ENCODE peak calls at places on chromosomes 1 and 21, in nine cellular contexts. One of them, this sample, is unnamed.

GRCh38 chr21:35922618-35923017 is 137.7 kb downstream of the SETD4 start:
- DNase-seq in AG10803: peak
- DNase-seq in OCI-LY7: no peak
- DNase-seq in heart left ventricle: no peak
- DNase-seq in fibroblast of mammary gland: peak
- DNase-seq in foreskin fibroblast: no peak
- DNase-seq in pancreas: no peak
- DNase-seq in kidney epithelial cell: peak
- DNase-seq in prostate gland: no peak
- DNase-seq in this sample: no peak

GRCh38 chr1:212514056-212514614 is 81.4 kb downstream of the NENF start:
- DNase-seq in AG10803: peak
- DNase-seq in OCI-LY7: no peak
- DNase-seq in heart left ventricle: peak
- DNase-seq in fibroblast of mammary gland: peak
- DNase-seq in foreskin fibroblast: peak
- DNase-seq in pancreas: peak
- DNase-seq in kidney epithelial cell: peak
- DNase-seq in prostate gland: no peak
- DNase-seq in this sample: peak

GRCh38 chr21:32611471-32611997 is 643 bp downstream of the CFAP298 start:
- DNase-seq in AG10803: peak
- DNase-seq in OCI-LY7: peak
- DNase-seq in heart left ventricle: no peak
- DNase-seq in fibroblast of mammary gland: peak
- DNase-seq in foreskin fibroblast: peak
- DNase-seq in pancreas: peak
- DNase-seq in kidney epithelial cell: no peak
- DNase-seq in prostate gland: peak
- DNase-seq in this sample: peak

GRCh38 chr1:45583666-45584350 is at the start of gene NASP:
- DNase-seq in AG10803: peak
- DNase-seq in OCI-LY7: peak
- DNase-seq in heart left ventricle: peak
- DNase-seq in fibroblast of mammary gland: peak
- DNase-seq in foreskin fibroblast: peak
- DNase-seq in pancreas: peak
- DNase-seq in kidney epithelial cell: no peak
- DNase-seq in prostate gland: peak
- DNase-seq in this sample: peak

GRCh38 chr21:34845521-34846213 is 176.9 kb downstream of the CLIC6 start:
- DNase-seq in AG10803: no peak
- DNase-seq in OCI-LY7: peak
- DNase-seq in heart left ventricle: no peak
- DNase-seq in fibroblast of mammary gland: peak
- DNase-seq in foreskin fibroblast: peak
- DNase-seq in pancreas: no peak
- DNase-seq in kidney epithelial cell: peak
- DNase-seq in prostate gland: peak
- DNase-seq in this sample: peak

GRCh38 chr1:112466078-112466660 is 42.6 kb upstream of the WNT2B start:
- DNase-seq in AG10803: peak
- DNase-seq in OCI-LY7: peak
- DNase-seq in heart left ventricle: peak
- DNase-seq in fibroblast of mammary gland: peak
- DNase-seq in foreskin fibroblast: peak
- DNase-seq in pancreas: peak
- DNase-seq in kidney epithelial cell: peak
- DNase-seq in prostate gland: peak
- DNase-seq in this sample: peak

GRCh38 chr1:96049759-96050409 is 671.7 kb upstream of the PTBP2 start:
- DNase-seq in AG10803: no peak
- DNase-seq in OCI-LY7: no peak
- DNase-seq in heart left ventricle: no peak
- DNase-seq in fibroblast of mammary gland: peak
- DNase-seq in foreskin fibroblast: no peak
- DNase-seq in pancreas: no peak
- DNase-seq in kidney epithelial cell: no peak
- DNase-seq in prostate gland: no peak
- DNase-seq in this sample: peak

GRCh38 chr1:158180741-158181576 is at the start of gene CD1D:
- DNase-seq in AG10803: no peak
- DNase-seq in OCI-LY7: peak
- DNase-seq in heart left ventricle: peak
- DNase-seq in fibroblast of mammary gland: peak
- DNase-seq in foreskin fibroblast: no peak
- DNase-seq in pancreas: no peak
- DNase-seq in kidney epithelial cell: no peak
- DNase-seq in prostate gland: no peak
- DNase-seq in this sample: peak

GRCh38 chr1:245225267-245225666 is 70.5 kb downstream of the KIF26B start:
- DNase-seq in AG10803: peak
- DNase-seq in OCI-LY7: no peak
- DNase-seq in heart left ventricle: no peak
- DNase-seq in fibroblast of mammary gland: peak
- DNase-seq in foreskin fibroblast: peak
- DNase-seq in pancreas: no peak
- DNase-seq in kidney epithelial cell: no peak
- DNase-seq in prostate gland: no peak
- DNase-seq in this sample: peak

GRCh38 chr21:44432841-44433790 is 22.2 kb upstream of the LRRC3 start:
- DNase-seq in AG10803: no peak
- DNase-seq in OCI-LY7: no peak
- DNase-seq in heart left ventricle: no peak
- DNase-seq in fibroblast of mammary gland: no peak
- DNase-seq in foreskin fibroblast: no peak
- DNase-seq in pancreas: peak
- DNase-seq in kidney epithelial cell: no peak
- DNase-seq in prostate gland: no peak
- DNase-seq in this sample: no peak

GRCh38 chr1:200082329-200082728 is 54.8 kb downstream of the NR5A2 start:
- DNase-seq in AG10803: peak
- DNase-seq in OCI-LY7: no peak
- DNase-seq in heart left ventricle: no peak
- DNase-seq in fibroblast of mammary gland: peak
- DNase-seq in foreskin fibroblast: peak
- DNase-seq in pancreas: no peak
- DNase-seq in kidney epithelial cell: no peak
- DNase-seq in prostate gland: no peak
- DNase-seq in this sample: no peak

GRCh38 chr1:25707280-25708016 is 90.9 kb downstream of the MAN1C1 start:
- DNase-seq in AG10803: peak
- DNase-seq in OCI-LY7: no peak
- DNase-seq in heart left ventricle: no peak
- DNase-seq in fibroblast of mammary gland: peak
- DNase-seq in foreskin fibroblast: peak
- DNase-seq in pancreas: no peak
- DNase-seq in kidney epithelial cell: no peak
- DNase-seq in prostate gland: no peak
- DNase-seq in this sample: no peak

GRCh38 chr1:54800899-54801759 is at the start of gene TTC22:
- DNase-seq in AG10803: no peak
- DNase-seq in OCI-LY7: peak
- DNase-seq in heart left ventricle: no peak
- DNase-seq in fibroblast of mammary gland: no peak
- DNase-seq in foreskin fibroblast: no peak
- DNase-seq in pancreas: peak
- DNase-seq in kidney epithelial cell: no peak
- DNase-seq in prostate gland: peak
- DNase-seq in this sample: no peak

GRCh38 chr1:2645776-2646175 is 13.0 kb upstream of the MMEL1 start:
- DNase-seq in AG10803: no peak
- DNase-seq in OCI-LY7: no peak
- DNase-seq in heart left ventricle: no peak
- DNase-seq in fibroblast of mammary gland: no peak
- DNase-seq in foreskin fibroblast: no peak
- DNase-seq in pancreas: no peak
- DNase-seq in kidney epithelial cell: no peak
- DNase-seq in prostate gland: no peak
- DNase-seq in this sample: no peak

DNA sequence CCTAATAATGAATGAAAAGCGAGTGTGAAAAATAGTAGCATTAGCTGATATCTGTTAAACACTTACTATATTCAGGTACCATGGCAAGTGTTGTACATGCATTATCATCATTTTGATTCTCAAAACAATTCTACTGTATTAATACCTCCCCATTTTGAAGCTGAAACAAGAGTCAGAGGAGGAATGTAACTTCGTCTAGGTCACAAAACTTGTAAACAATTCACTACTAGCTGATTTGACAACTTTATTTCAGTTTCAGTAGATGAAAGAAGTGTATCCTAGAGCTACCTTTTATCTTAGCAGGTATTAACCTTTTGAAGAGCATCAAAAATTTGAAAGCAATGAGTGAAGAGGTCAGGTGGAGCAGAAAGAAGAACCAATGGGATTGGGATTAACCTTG is 1.6 kb downstream of the CD84 start:
- DNase-seq in AG10803: no peak
- DNase-seq in OCI-LY7: no peak
- DNase-seq in heart left ventricle: no peak
- DNase-seq in fibroblast of mammary gland: no peak
- DNase-seq in foreskin fibroblast: no peak
- DNase-seq in pancreas: no peak
- DNase-seq in kidney epithelial cell: no peak
- DNase-seq in prostate gland: no peak
- DNase-seq in this sample: no peak
- H3K4me3 ChIP-seq in AG10803: no peak
- H3K4me3 ChIP-seq in OCI-LY7: peak
- H3K4me3 ChIP-seq in heart left ventricle: peak
- H3K4me3 ChIP-seq in fibroblast of mammary gland: no peak
- H3K4me3 ChIP-seq in foreskin fibroblast: no peak
- H3K4me3 ChIP-seq in pancreas: no peak
- H3K4me3 ChIP-seq in kidney epithelial cell: no peak
- H3K4me3 ChIP-seq in prostate gland: no peak
- H3K4me3 ChIP-seq in this sample: no peak

GRCh38 chr1:43898981-43899380 is 34.6 kb upstream of the ARTN start:
- DNase-seq in AG10803: no peak
- DNase-seq in OCI-LY7: no peak
- DNase-seq in heart left ventricle: no peak
- DNase-seq in fibroblast of mammary gland: no peak
- DNase-seq in foreskin fibroblast: no peak
- DNase-seq in pancreas: no peak
- DNase-seq in kidney epithelial cell: no peak
- DNase-seq in prostate gland: no peak
- DNase-seq in this sample: no peak
- TF ChIP-seq CTCF in AG10803: no peak
- TF ChIP-seq CTCF in OCI-LY7: no peak
- TF ChIP-seq CTCF in heart left ventricle: no peak
- TF ChIP-seq CTCF in fibroblast of mammary gland: no peak
- TF ChIP-seq CTCF in foreskin fibroblast: no peak
- TF ChIP-seq CTCF in pancreas: no peak
- TF ChIP-seq CTCF in kidney epithelial cell: no peak
- TF ChIP-seq CTCF in prostate gland: no peak
- TF ChIP-seq CTCF in this sample: no peak

GRCh38 chr1:58905628-58906256 is 121.9 kb upstream of the JUN start:
- DNase-seq in AG10803: no peak
- DNase-seq in OCI-LY7: no peak
- DNase-seq in heart left ventricle: no peak
- DNase-seq in fibroblast of mammary gland: no peak
- DNase-seq in foreskin fibroblast: no peak
- DNase-seq in pancreas: no peak
- DNase-seq in kidney epithelial cell: no peak
- DNase-seq in prostate gland: no peak
- DNase-seq in this sample: no peak

GRCh38 chr1:58904299-58905125 is 120.7 kb upstream of the JUN start:
- DNase-seq in AG10803: no peak
- DNase-seq in OCI-LY7: no peak
- DNase-seq in heart left ventricle: no peak
- DNase-seq in fibroblast of mammary gland: no peak
- DNase-seq in foreskin fibroblast: no peak
- DNase-seq in pancreas: no peak
- DNase-seq in kidney epithelial cell: no peak
- DNase-seq in prostate gland: no peak
- DNase-seq in this sample: no peak

GRCh38 chr1:58902830-58903229 is 119.0 kb upstream of the JUN start:
- DNase-seq in AG10803: no peak
- DNase-seq in OCI-LY7: no peak
- DNase-seq in heart left ventricle: no peak
- DNase-seq in fibroblast of mammary gland: no peak
- DNase-seq in foreskin fibroblast: no peak
- DNase-seq in pancreas: no peak
- DNase-seq in kidney epithelial cell: no peak
- DNase-seq in prostate gland: no peak
- DNase-seq in this sample: no peak

GRCh38 chr1:58905126-58905490 is 121.3 kb upstream of the JUN start:
- DNase-seq in AG10803: no peak
- DNase-seq in OCI-LY7: no peak
- DNase-seq in heart left ventricle: no peak
- DNase-seq in fibroblast of mammary gland: no peak
- DNase-seq in foreskin fibroblast: no peak
- DNase-seq in pancreas: no peak
- DNase-seq in kidney epithelial cell: no peak
- DNase-seq in prostate gland: no peak
- DNase-seq in this sample: no peak

DNA sequence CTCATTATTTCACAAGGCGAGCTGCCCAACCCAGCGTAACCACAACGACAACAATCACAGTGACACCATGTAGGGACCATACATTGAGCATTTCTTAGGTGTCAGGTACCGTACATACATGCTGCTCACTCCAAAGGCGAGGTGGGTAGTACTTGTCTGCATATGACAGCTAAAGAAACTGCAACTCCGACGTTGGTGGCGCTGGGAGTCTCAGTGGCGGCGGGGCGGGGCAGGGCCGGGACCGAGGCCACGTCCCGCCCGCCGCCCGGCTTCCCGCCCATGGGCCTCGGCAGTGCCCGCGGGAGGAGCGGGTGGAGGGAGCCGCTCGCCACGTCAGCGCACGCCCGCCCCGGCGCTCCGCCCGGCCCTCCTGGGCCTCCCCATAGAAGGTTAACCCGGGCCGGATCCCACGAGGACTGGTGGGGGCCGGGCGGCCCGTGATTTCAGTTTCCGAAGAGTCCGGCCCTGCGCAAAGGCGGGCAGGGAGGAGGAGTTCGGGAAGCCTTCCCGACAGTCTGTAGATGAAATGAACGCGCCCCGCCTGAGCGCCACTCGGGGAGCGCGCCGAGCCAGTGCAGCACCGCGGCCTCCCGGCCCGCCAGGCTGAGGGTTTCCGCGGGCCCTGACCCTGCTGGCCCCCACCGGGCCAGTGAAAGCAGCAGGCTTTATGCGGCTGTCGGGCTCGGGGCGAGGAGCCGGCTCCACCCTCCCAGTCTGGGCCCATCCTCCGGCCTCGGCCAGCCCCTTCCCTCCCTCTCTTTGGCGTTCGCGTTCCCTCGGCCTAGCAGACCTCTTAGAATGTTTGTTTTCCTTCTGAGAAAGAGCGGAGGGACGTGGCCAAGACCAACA is 119.8 kb upstream of the JUN start:
- DNase-seq in AG10803: peak
- DNase-seq in OCI-LY7: no peak
- DNase-seq in heart left ventricle: peak
- DNase-seq in fibroblast of mammary gland: peak
- DNase-seq in foreskin fibroblast: peak
- DNase-seq in pancreas: peak
- DNase-seq in kidney epithelial cell: no peak
- DNase-seq in prostate gland: peak
- DNase-seq in this sample: peak
- H3K4me3 ChIP-seq in AG10803: peak
- H3K4me3 ChIP-seq in OCI-LY7: no peak
- H3K4me3 ChIP-seq in heart left ventricle: peak
- H3K4me3 ChIP-seq in fibroblast of mammary gland: peak
- H3K4me3 ChIP-seq in foreskin fibroblast: peak
- H3K4me3 ChIP-seq in pancreas: peak
- H3K4me3 ChIP-seq in kidney epithelial cell: peak
- H3K4me3 ChIP-seq in prostate gland: peak
- H3K4me3 ChIP-seq in this sample: peak

GRCh38 chr1:228236744-228237143 is 28.9 kb downstream of the OBSCN start:
- DNase-seq in AG10803: peak
- DNase-seq in OCI-LY7: peak
- DNase-seq in heart left ventricle: no peak
- DNase-seq in fibroblast of mammary gland: peak
- DNase-seq in foreskin fibroblast: peak
- DNase-seq in pancreas: peak
- DNase-seq in kidney epithelial cell: no peak
- DNase-seq in prostate gland: no peak
- DNase-seq in this sample: peak
- TF ChIP-seq CTCF in AG10803: peak
- TF ChIP-seq CTCF in OCI-LY7: peak
- TF ChIP-seq CTCF in heart left ventricle: peak
- TF ChIP-seq CTCF in fibroblast of mammary gland: peak
- TF ChIP-seq CTCF in foreskin fibroblast: peak
- TF ChIP-seq CTCF in pancreas: peak
- TF ChIP-seq CTCF in kidney epithelial cell: peak
- TF ChIP-seq CTCF in prostate gland: no peak
- TF ChIP-seq CTCF in this sample: peak

This sample was measured in choroid plexus epithelial cell.